ENCODE peak calls at places on chromosomes 4 and X, in six cellular contexts. A is amniotic stem cell; Q is choroid plexus epithelial cell; J is iris pigment epithelial cell; W is activated CD4-positive, alpha-beta T cell treated with anti-CD3 and anti-CD28 coated beads, Interleukin-2, amount 10 ng/mL, durations not matched to agents 7 days and 5 days; Y is brain microvascular endothelial cell. K is an unnamed sample.

GRCh38 chr4:153393397-153393796 is 48.9 kb downstream of the MND1 start:
- DNase-seq in Y (peak), A (peak), J (peak), W (no peak), Q (peak), K (no peak)

GRCh38 chr4:75658881-75659280 is 14.3 kb downstream of the G3BP2 start:
- DNase-seq in J (peak), W (no peak), Y (no peak), Q (peak), A (no peak), K (no peak)

GRCh38 chr4:138595731-138596465 is 353.7 kb upstream of the SLC7A11 start:
- DNase-seq in A (no peak), Q (no peak), Y (no peak), J (no peak), W (no peak), K (no peak)

GRCh38 chrX:76555816-76556215 is 128.3 kb downstream of the MAGEE1 start:
- DNase-seq in Q (peak), Y (peak), J (peak), W (peak), A (no peak), K (peak)

GRCh38 chr4:180642732-180643131 is 1600.5 kb upstream of the TENM3 start:
- DNase-seq in W (no peak), Q (no peak), J (no peak), Y (no peak), A (no peak), K (no peak)

GRCh38 chr4:141255016-141255415 is 34.3 kb downstream of the ZNF330 start:
- DNase-seq in Q (no peak), W (no peak), Y (peak), J (no peak), A (no peak), K (no peak)

GRCh38 chrX:23540532-23540931 is 126.8 kb upstream of the PRDX4 start:
- DNase-seq in A (no peak), W (no peak), Q (no peak), Y (no peak), J (no peak), K (no peak)

GRCh38 chr4:16884673-16885460 is 13.6 kb downstream of the LDB2 start:
- DNase-seq in Q (no peak), W (no peak), Y (no peak), A (no peak), J (no peak), K (no peak)

GRCh38 chr4:8860892-8861575 is 10.6 kb downstream of the HMX1 start:
- DNase-seq in J (no peak), W (no peak), Y (no peak), Q (no peak), A (no peak), K (peak)

GRCh38 chr4:110454456-110454855 is 21.5 kb upstream of the ENPEP start:
- DNase-seq in A (no peak), J (no peak), W (no peak), Q (no peak), Y (no peak), K (no peak)

GRCh38 chr4:4852591-4853362 is 6.7 kb upstream of the MSX1 start:
- DNase-seq in J (peak), A (peak), W (peak), Q (peak), Y (peak), K (peak)

GRCh38 chrX:63513825-63514574 is 162.9 kb upstream of the SPIN4 start:
- DNase-seq in A (peak), J (peak), Q (peak), W (no peak), Y (peak), K (no peak)

GRCh38 chr4:94603170-94603747 is 151.5 kb downstream of the PDLIM5 start:
- DNase-seq in J (peak), Q (peak), A (no peak), W (no peak), Y (peak), K (no peak)

GRCh38 chrX:23745786-23746185 is 2.7 kb upstream of the ACOT9 start:
- DNase-seq in Q (no peak), J (no peak), A (no peak), W (no peak), Y (no peak), K (no peak)

GRCh38 chr4:173124209-173124865 is 44.3 kb upstream of the GALNT7 start:
- DNase-seq in J (no peak), W (no peak), Q (no peak), Y (no peak), A (no peak), K (no peak)

GRCh38 chrX:10506781-10507180 is 113.6 kb downstream of the MID1 start:
- DNase-seq in W (no peak), J (no peak), A (no peak), Q (no peak), Y (no peak), K (no peak)

GRCh38 chr4:123505457-123506310 is 109.1 kb downstream of the SPRY1 start:
- DNase-seq in Y (peak), Q (peak), J (peak), W (peak), A (peak), K (peak)

GRCh38 chr4:4789462-4789861 is 70.0 kb upstream of the MSX1 start:
- DNase-seq in J (no peak), Q (no peak), W (no peak), Y (no peak), A (no peak), K (no peak)

GRCh38 chr4:156941940-156942548 is 29.6 kb downstream of the PDGFC start:
- DNase-seq in A (peak), W (no peak), Q (peak), Y (peak), J (peak), K (no peak)

GRCh38 chrX:16633754-16634153 is 16.2 kb upstream of the S100G start:
- DNase-seq in A (no peak), Y (no peak), Q (peak), W (no peak), J (peak), K (no peak)

GRCh38 chr4:85722806-85723205 is 247.9 kb downstream of the ARHGAP24 start:
- DNase-seq in Q (no peak), J (peak), Y (no peak), A (no peak), W (no peak), K (no peak)

GRCh38 chr4:31351695-31352094 is 631.5 kb downstream of the PCDH7 start:
- DNase-seq in J (no peak), Q (no peak), Y (no peak), W (no peak), A (no peak), K (no peak)

GRCh38 chr4:81852031-81852715 is 380.5 kb upstream of the RASGEF1B start:
- DNase-seq in J (no peak), Q (no peak), W (no peak), Y (no peak), A (no peak), K (no peak)

K was measured in H1.